ENCODE peak calls at places on chromosome 11, in four cellular contexts. One of them, this sample, is unnamed.

GRCh38 chr11:117361432-117361831 is 33.8 kb downstream of the CEP164 start:
- DNase-seq in nephron progenitor cell: no peak
- DNase-seq in fibroblast of lung: no peak
- DNase-seq in CD14-positive monocyte: no peak
- DNase-seq in this sample: no peak

GRCh38 chr11:10906521-10906920 is 48.7 kb upstream of the ZBED5 start:
- DNase-seq in nephron progenitor cell: no peak
- DNase-seq in CD14-positive monocyte: no peak
- DNase-seq in fibroblast of lung: peak
- DNase-seq in this sample: no peak

GRCh38 chr11:27882066-27882697 is 181.9 kb upstream of the BDNF start:
- DNase-seq in fibroblast of lung: peak
- DNase-seq in CD14-positive monocyte: no peak
- DNase-seq in nephron progenitor cell: no peak
- DNase-seq in this sample: no peak

GRCh38 chr11:130866831-130867230 is 49.4 kb downstream of the SNX19 start:
- DNase-seq in CD14-positive monocyte: no peak
- DNase-seq in fibroblast of lung: no peak
- DNase-seq in nephron progenitor cell: no peak
- DNase-seq in this sample: no peak

GRCh38 chr11:86741489-86742435 is 58.6 kb upstream of the PRSS23 start:
- DNase-seq in nephron progenitor cell: no peak
- DNase-seq in fibroblast of lung: peak
- DNase-seq in CD14-positive monocyte: no peak
- DNase-seq in this sample: no peak

GRCh38 chr11:42576318-42576717 is 735.5 kb upstream of the API5 start:
- DNase-seq in nephron progenitor cell: no peak
- DNase-seq in fibroblast of lung: no peak
- DNase-seq in CD14-positive monocyte: no peak
- DNase-seq in this sample: no peak

GRCh38 chr11:2328040-2328439 is 26.2 kb downstream of the TSPAN32 start:
- DNase-seq in CD14-positive monocyte: no peak
- DNase-seq in fibroblast of lung: no peak
- DNase-seq in nephron progenitor cell: no peak
- DNase-seq in this sample: no peak

GRCh38 chr11:84905411-84905810 is 721.7 kb downstream of the DLG2 start:
- DNase-seq in fibroblast of lung: peak
- DNase-seq in CD14-positive monocyte: no peak
- DNase-seq in nephron progenitor cell: no peak
- DNase-seq in this sample: no peak

GRCh38 chr11:103939694-103940093 is 96.7 kb upstream of the DDI1 start:
- DNase-seq in nephron progenitor cell: no peak
- DNase-seq in fibroblast of lung: no peak
- DNase-seq in CD14-positive monocyte: no peak
- DNase-seq in this sample: no peak

GRCh38 chr11:6655790-6656580 is at the start of gene DCHS1:
- DNase-seq in fibroblast of lung: no peak
- DNase-seq in nephron progenitor cell: peak
- DNase-seq in CD14-positive monocyte: no peak
- DNase-seq in this sample: peak

GRCh38 chr11:60625262-60625661 is 74.2 kb upstream of the MS4A8 start:
- DNase-seq in CD14-positive monocyte: no peak
- DNase-seq in fibroblast of lung: peak
- DNase-seq in nephron progenitor cell: peak
- DNase-seq in this sample: peak

GRCh38 chr11:68254421-68254820 is 17.4 kb downstream of the C11orf24 start:
- DNase-seq in nephron progenitor cell: no peak
- DNase-seq in fibroblast of lung: no peak
- DNase-seq in CD14-positive monocyte: no peak
- DNase-seq in this sample: no peak

GRCh38 chr11:90542092-90542491 is 319.2 kb upstream of the CHORDC1 start:
- DNase-seq in fibroblast of lung: no peak
- DNase-seq in CD14-positive monocyte: no peak
- DNase-seq in nephron progenitor cell: no peak
- DNase-seq in this sample: no peak

GRCh38 chr11:92841719-92842118 is 127.7 kb upstream of the MTNR1B start:
- DNase-seq in fibroblast of lung: peak
- DNase-seq in nephron progenitor cell: no peak
- DNase-seq in CD14-positive monocyte: no peak
- DNase-seq in this sample: no peak

GRCh38 chr11:8387141-8387540 is 123.5 kb upstream of the LMO1 start:
- DNase-seq in nephron progenitor cell: no peak
- DNase-seq in CD14-positive monocyte: no peak
- DNase-seq in fibroblast of lung: no peak
- DNase-seq in this sample: no peak

GRCh38 chr11:986270-986951 is 50.1 kb downstream of the MUC6 start:
- DNase-seq in CD14-positive monocyte: no peak
- DNase-seq in fibroblast of lung: no peak
- DNase-seq in nephron progenitor cell: no peak
- DNase-seq in this sample: no peak

GRCh38 chr11:131079036-131079435 is 162.8 kb upstream of the SNX19 start:
- DNase-seq in CD14-positive monocyte: no peak
- DNase-seq in fibroblast of lung: peak
- DNase-seq in nephron progenitor cell: no peak
- DNase-seq in this sample: no peak

GRCh38 chr11:60870276-60870675 is 2.9 kb downstream of the ZP1 start:
- DNase-seq in CD14-positive monocyte: no peak
- DNase-seq in fibroblast of lung: no peak
- DNase-seq in nephron progenitor cell: no peak
- DNase-seq in this sample: peak

GRCh38 chr11:105611414-105611813 is 1.5 kb downstream of the GRIA4 start:
- DNase-seq in nephron progenitor cell: no peak
- DNase-seq in CD14-positive monocyte: no peak
- DNase-seq in fibroblast of lung: no peak
- DNase-seq in this sample: no peak

GRCh38 chr11:77455740-77456139 is 18.2 kb downstream of the PAK1 start:
- DNase-seq in fibroblast of lung: no peak
- DNase-seq in CD14-positive monocyte: no peak
- DNase-seq in nephron progenitor cell: no peak
- DNase-seq in this sample: no peak

GRCh38 chr11:119222308-119222707 is 16.2 kb downstream of the CBL start:
- DNase-seq in nephron progenitor cell: no peak
- DNase-seq in fibroblast of lung: peak
- DNase-seq in CD14-positive monocyte: no peak
- DNase-seq in this sample: no peak

GRCh38 chr11:75435571-75435925 is 2.5 kb upstream of the KLHL35 start:
- DNase-seq in fibroblast of lung: no peak
- DNase-seq in CD14-positive monocyte: no peak
- DNase-seq in nephron progenitor cell: no peak
- DNase-seq in this sample: no peak

GRCh38 chr11:64842851-64843841 is 1.3 kb downstream of the CDC42BPG start:
- DNase-seq in fibroblast of lung: no peak
- DNase-seq in nephron progenitor cell: no peak
- DNase-seq in CD14-positive monocyte: no peak
- DNase-seq in this sample: peak

GRCh38 chr11:13594045-13594444 is 74.4 kb upstream of the FAR1 start:
- DNase-seq in nephron progenitor cell: no peak
- DNase-seq in CD14-positive monocyte: no peak
- DNase-seq in fibroblast of lung: no peak
- DNase-seq in this sample: no peak

GRCh38 chr11:128964463-128964930 is 21.8 kb upstream of the TP53AIP1 start:
- DNase-seq in CD14-positive monocyte: no peak
- DNase-seq in nephron progenitor cell: no peak
- DNase-seq in fibroblast of lung: no peak
- DNase-seq in this sample: no peak

GRCh38 chr11:121415861-121416260 is 36.3 kb upstream of the SORL1 start:
- DNase-seq in fibroblast of lung: peak
- DNase-seq in CD14-positive monocyte: peak
- DNase-seq in nephron progenitor cell: no peak
- DNase-seq in this sample: no peak

GRCh38 chr11:17328856-17329490 is 22.6 kb upstream of the NCR3LG1 start:
- DNase-seq in nephron progenitor cell: no peak
- DNase-seq in CD14-positive monocyte: no peak
- DNase-seq in fibroblast of lung: no peak
- DNase-seq in this sample: peak

GRCh38 chr11:64762277-64762915 is 2.6 kb upstream of the PYGM start:
- DNase-seq in CD14-positive monocyte: no peak
- DNase-seq in fibroblast of lung: no peak
- DNase-seq in nephron progenitor cell: no peak
- DNase-seq in this sample: no peak

GRCh38 chr11:1128333-1129142 is 29.2 kb upstream of the MUC5AC start:
- DNase-seq in fibroblast of lung: no peak
- DNase-seq in nephron progenitor cell: no peak
- DNase-seq in CD14-positive monocyte: no peak
- DNase-seq in this sample: no peak

GRCh38 chr11:102632026-102632425 is 6.9 kb upstream of the MMP20 start:
- DNase-seq in CD14-positive monocyte: no peak
- DNase-seq in nephron progenitor cell: no peak
- DNase-seq in fibroblast of lung: peak
- DNase-seq in this sample: no peak

GRCh38 chr11:119782673-119783072 is 53.7 kb upstream of the NECTIN1 start:
- DNase-seq in nephron progenitor cell: no peak
- DNase-seq in fibroblast of lung: peak
- DNase-seq in CD14-positive monocyte: no peak
- DNase-seq in this sample: peak

GRCh38 chr11:86370171-86370570 is 4.5 kb upstream of the CCDC81 start:
- DNase-seq in CD14-positive monocyte: no peak
- DNase-seq in fibroblast of lung: no peak
- DNase-seq in nephron progenitor cell: no peak
- DNase-seq in this sample: no peak

GRCh38 chr11:77112641-77113381 is 10.2 kb downstream of the OMP start:
- DNase-seq in fibroblast of lung: no peak
- DNase-seq in CD14-positive monocyte: no peak
- DNase-seq in nephron progenitor cell: no peak
- DNase-seq in this sample: no peak

GRCh38 chr11:74815966-74816365 is 67.3 kb downstream of the RNF169 start:
- DNase-seq in fibroblast of lung: no peak
- DNase-seq in nephron progenitor cell: no peak
- DNase-seq in CD14-positive monocyte: no peak
- DNase-seq in this sample: no peak

GRCh38 chr11:111745719-111746504 is 20.3 kb downstream of the PPP2R1B start:
- DNase-seq in fibroblast of lung: peak
- DNase-seq in nephron progenitor cell: no peak
- DNase-seq in CD14-positive monocyte: no peak
- DNase-seq in this sample: no peak

GRCh38 chr11:84965484-84965883 is 661.7 kb downstream of the DLG2 start:
- DNase-seq in nephron progenitor cell: no peak
- DNase-seq in CD14-positive monocyte: no peak
- DNase-seq in fibroblast of lung: peak
- DNase-seq in this sample: no peak

GRCh38 chr11:104999716-105000115 is 23.3 kb downstream of the CASP5 start:
- DNase-seq in nephron progenitor cell: no peak
- DNase-seq in fibroblast of lung: no peak
- DNase-seq in CD14-positive monocyte: no peak
- DNase-seq in this sample: no peak

This sample was measured in WERI-Rb-1.